ENCODE peak calls at places on chromosomes 16 and 17, in seven cellular contexts. U is AG04450, X is psoas muscle, B is adrenal gland, M is omental fat pad, J is GM23338, O is tibial artery. N is an unnamed sample.

GRCh38 chr17:17693253-17693954 is 12.1 kb downstream of the RAI1 start:
- DNase-seq in O (peak), B (peak), J (peak), U (no peak), X (peak), M (no peak), N (no peak)

GRCh38 chr17:43702636-43703035 is 40.9 kb upstream of the MEOX1 start:
- DNase-seq in X (no peak), M (no peak), U (no peak), J (peak), O (no peak), B (no peak), N (peak)

GRCh38 chr17:50945779-50946222 is 79.6 kb upstream of the TOB1 start:
- DNase-seq in X (no peak), M (no peak), U (no peak), B (no peak), J (no peak), O (peak), N (no peak)

GRCh38 chr17:41131979-41132378 is 8.0 kb upstream of the KRTAP4-12 start:
- DNase-seq in X (no peak), U (no peak), J (no peak), O (no peak), M (no peak), B (no peak), N (no peak)

GRCh38 chr17:58531122-58531521 is 16.7 kb upstream of the MTMR4 start:
- DNase-seq in O (no peak), B (no peak), M (no peak), J (peak), X (no peak), U (no peak), N (no peak)

GRCh38 chr16:20383106-20384029 is 21.2 kb downstream of the PDILT start:
- DNase-seq in B (peak), J (peak), U (peak), X (peak), M (no peak), O (no peak), N (peak)

GRCh38 chr17:58344047-58344790 is 7.8 kb downstream of the SUPT4H1 start:
- DNase-seq in B (no peak), O (no peak), X (no peak), J (no peak), M (no peak), U (no peak), N (peak)

GRCh38 chr16:4376820-4377572 is 5.3 kb downstream of the VASN start:
- DNase-seq in M (no peak), X (no peak), J (no peak), U (no peak), B (no peak), O (peak), N (no peak)

GRCh38 chr16:26992661-26993365 is 73.9 kb upstream of the C16orf82 start:
- DNase-seq in B (peak), O (no peak), J (no peak), X (no peak), M (no peak), U (no peak), N (no peak)

GRCh38 chr16:58252716-58253115 is 42.1 kb downstream of the PRSS54 start:
- DNase-seq in J (peak), M (no peak), O (no peak), U (no peak), X (no peak), B (no peak), N (no peak)

DNA sequence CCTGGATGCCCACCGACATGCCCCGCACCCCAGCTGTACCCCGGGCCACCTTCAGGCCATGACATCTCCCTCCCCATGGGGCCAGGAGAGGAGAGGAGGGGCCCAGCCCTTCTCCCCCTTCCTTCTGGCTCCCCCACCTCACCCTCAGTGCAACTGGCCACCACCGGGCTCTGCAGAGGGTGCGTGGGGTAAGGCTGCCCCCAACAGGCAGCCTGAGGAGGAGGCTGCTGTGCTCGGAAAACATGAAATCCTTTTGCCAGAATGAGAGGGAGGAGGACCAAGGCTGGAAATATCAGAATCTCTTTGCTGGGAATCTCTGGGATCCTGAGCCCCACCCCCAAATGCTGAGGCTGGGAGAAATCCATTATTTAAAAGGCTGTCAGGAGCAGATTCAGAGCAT is 68.4 kb downstream of the CCT6B start:
- DNase-seq in B (peak), X (no peak), U (no peak), O (no peak), J (peak), M (no peak), N (peak)
- TF ChIP-seq CTCF in B (peak), X (peak), U (peak), O (no peak), J (peak), M (no peak), N (no peak)

GRCh38 chr16:11588321-11589244 is 1.9 kb upstream of the LITAF start:
- DNase-seq in M (no peak), B (no peak), X (no peak), U (no peak), J (no peak), O (no peak), N (no peak)

GRCh38 chr16:11586375-11586855 is 304 bp downstream of the LITAF start:
- DNase-seq in O (no peak), X (peak), U (no peak), J (peak), M (no peak), B (no peak), N (no peak)

GRCh38 chr16:11587643-11588247 is 1.0 kb upstream of the LITAF start:
- DNase-seq in J (peak), O (no peak), B (no peak), U (no peak), X (no peak), M (no peak), N (no peak)

GRCh38 chr16:11585460-11586374 is 1.0 kb downstream of the LITAF start:
- DNase-seq in O (no peak), X (no peak), M (no peak), B (no peak), J (no peak), U (no peak), N (peak)

GRCh38 chr16:11586856-11587642 is at the start of gene LITAF:
- DNase-seq in J (peak), U (no peak), B (peak), O (peak), M (peak), X (peak), N (peak)
- TF ChIP-seq CTCF in J (no peak), U (no peak), B (no peak), O (no peak), M (no peak), X (no peak), N (no peak)

DNA sequence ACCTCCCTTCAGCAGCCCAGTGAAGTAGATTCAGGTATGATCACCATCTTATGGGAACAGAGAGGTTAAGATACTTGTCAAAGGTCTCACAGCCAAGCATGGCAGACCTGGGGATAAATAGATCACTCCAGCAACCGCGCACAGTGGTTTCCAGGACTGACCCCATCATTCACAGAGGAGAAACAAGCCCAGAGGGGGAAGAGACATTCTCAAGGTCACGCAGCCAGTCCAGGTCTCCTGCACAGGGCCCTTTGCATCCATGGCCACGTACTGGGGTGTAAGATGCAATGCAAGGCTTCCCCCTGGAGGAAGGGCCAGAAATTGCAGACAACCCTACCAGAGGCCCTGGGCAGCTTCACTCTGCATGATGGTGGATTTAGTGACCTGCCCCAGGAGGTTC is 19.9 kb downstream of the TLE7 start:
- DNase-seq in X (no peak), B (peak), O (no peak), M (no peak), J (peak), U (no peak), N (peak)
- TF ChIP-seq CTCF in X (no peak), B (no peak), O (no peak), M (no peak), J (peak), U (peak), N (peak)

DNA sequence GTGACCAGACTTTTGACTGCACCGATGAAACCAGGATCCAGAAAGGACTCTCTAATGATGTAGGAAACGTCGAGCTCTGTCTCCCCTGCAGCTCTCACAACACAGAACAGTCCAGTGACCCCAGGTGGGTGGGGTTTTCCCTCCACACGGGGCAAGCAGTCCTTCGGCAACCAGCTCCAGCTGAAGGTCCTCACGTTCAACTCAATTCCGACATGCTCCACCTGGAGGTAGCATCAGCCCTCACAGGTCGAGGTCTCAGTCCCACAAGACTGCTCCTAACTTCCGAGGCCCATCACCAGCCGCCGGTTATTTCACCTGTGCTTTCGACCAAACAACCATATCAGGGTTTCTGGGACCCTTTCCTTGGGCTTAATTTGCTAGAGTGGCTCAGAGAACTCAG is 28.2 kb downstream of the ITGAE start:
- DNase-seq in O (no peak), M (no peak), J (peak), B (no peak), X (no peak), U (no peak), N (no peak)
- TF ChIP-seq CTCF in O (no peak), M (no peak), J (peak), B (no peak), X (no peak), U (no peak), N (no peak)

GRCh38 chr17:6894206-6894528 is 62.6 kb upstream of the TEKT1 start:
- DNase-seq in X (no peak), O (no peak), M (no peak), B (no peak), J (peak), U (no peak), N (peak)
- TF ChIP-seq CTCF in X (peak), O (no peak), M (no peak), B (peak), J (peak), U (peak), N (peak)

DNA sequence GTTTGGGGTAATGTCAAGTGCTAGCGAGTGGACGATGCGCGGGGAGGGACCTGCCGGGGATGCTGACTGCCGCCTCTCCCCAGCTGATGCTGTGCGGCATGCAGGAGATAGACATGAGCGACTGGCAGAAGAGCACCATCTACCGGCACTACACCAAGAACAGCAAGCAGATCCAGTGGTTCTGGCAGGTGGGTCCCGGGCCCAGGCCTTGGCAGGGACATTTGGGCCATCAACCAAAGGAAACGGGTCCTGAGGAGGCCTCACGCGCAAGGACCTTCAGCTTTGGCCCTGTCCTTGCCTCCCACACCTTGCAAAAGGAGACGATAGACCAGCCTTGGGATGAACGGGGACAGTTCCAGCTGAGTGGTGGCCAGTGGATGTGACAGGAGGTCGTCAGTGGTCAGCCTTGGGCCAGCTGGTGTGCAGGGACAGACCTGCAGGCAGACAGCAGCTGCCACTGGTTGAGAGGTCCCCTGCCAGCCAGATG is 13.6 kb upstream of the CLEC18A start:
- DNase-seq in X (no peak), B (peak), U (no peak), O (peak), J (peak), M (no peak), N (no peak)
- TF ChIP-seq CTCF in X (no peak), B (peak), U (no peak), O (no peak), J (peak), M (no peak), N (no peak)

GRCh38 chr16:16075463-16076399 is 126.3 kb downstream of the ABCC1 start:
- DNase-seq in X (peak), J (no peak), U (no peak), M (no peak), B (peak), O (peak), N (no peak)
- TF ChIP-seq CTCF in X (no peak), J (no peak), U (no peak), M (no peak), B (no peak), O (no peak), N (no peak)

DNA sequence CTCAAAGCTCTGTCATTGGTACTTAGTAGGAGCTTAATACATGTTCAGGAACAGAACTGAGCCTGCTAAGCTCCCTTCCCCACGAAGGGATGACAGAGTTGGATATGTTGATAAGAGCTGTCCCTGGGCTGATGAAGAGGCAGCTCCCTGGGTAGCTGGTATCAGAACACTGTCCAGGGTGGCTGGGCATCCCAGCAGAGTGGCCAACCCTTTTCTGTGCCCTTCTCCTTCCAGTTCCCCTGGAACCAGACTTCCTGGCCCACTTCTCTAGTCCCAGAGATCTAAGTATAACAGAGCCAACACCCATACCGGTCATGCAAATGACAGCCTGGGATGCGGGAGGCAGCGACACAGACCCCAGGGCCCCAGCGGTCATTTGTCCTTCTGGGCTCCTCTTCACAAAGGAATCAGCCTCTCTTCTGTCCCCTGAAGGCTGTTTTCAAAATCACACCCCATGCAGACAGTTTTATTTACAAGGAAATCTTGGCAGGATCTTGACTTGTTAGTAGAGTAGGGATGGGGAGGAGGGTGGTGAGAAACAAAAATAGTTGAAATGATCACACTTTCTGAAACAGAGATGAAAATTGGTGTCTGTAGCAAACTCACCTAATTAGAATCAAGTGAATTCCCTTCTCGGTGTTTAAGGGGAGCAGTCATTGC is 1.4 kb upstream of the RHBDL3 start:
- DNase-seq in J (peak), B (no peak), O (no peak), X (no peak), M (no peak), U (no peak), N (no peak)
- TF ChIP-seq CTCF in J (peak), B (no peak), O (no peak), X (no peak), M (no peak), U (peak), N (no peak)

DNA sequence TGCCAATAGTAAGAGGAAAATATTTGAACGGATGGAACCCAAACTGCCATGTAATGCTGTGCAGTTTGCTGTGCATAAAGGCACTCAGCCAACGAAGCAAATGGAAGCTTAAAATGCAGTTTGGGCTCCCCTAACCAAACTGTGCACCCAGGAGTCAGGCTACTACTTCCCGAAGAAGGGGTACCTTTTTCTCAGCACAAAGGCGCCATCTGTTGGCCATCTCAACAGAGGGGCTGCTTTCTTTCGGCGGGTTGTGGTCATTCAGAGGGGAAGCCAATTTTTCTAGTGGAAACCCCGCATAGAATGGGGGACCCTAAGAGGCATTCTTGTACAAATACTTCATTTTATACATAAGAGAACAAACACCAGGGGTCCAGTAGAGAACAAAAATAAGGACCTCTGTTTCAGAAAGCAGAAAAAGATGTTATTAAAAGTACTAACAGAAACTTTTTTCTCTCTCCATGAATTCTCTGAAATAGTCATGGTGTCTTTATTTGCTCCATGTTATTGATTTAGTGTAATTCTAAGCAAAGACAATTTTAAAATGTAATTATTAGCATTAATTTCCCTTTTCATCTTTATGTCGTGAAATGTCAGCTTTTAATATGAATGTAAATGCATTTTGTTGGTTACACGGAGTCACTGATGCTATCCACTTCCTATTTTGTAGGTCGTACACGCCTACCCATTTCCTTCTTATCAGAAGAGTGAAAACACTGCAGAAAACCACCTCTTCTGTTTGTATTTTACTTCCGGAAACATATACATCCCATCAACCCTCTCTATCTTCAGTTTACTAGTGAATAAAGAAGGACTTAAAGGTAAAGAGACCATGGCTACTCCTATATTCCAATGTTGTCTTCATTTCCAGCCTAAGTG is 453.3 kb downstream of the KCNJ2 start:
- DNase-seq in J (peak), U (no peak), O (no peak), M (no peak), B (no peak), X (peak), N (peak)
- TF ChIP-seq CTCF in J (peak), U (peak), O (no peak), M (no peak), B (peak), X (peak), N (peak)

GRCh38 chr17:37714897-37715296 is 30.0 kb downstream of the HNF1B start:
- DNase-seq in X (no peak), M (no peak), O (no peak), B (no peak), J (no peak), U (no peak), N (no peak)
- TF ChIP-seq CTCF in X (no peak), M (no peak), O (no peak), B (no peak), J (no peak), U (no peak), N (no peak)